ENCODE peak calls at places on chromosome 20, in nine cellular contexts. Z is Daoy, Y is NCI-H460, H is transverse colon, O is NCI-H1694 treated with DMSO at 0.1 percent for 48 hours, C is left ventricle myocardium inferior, W is AG09319, S is T-helper 2 cell, L is astrocyte of the spinal cord. X is an unnamed sample.

GRCh38 chr20:44031822-44032582 is 117.3 kb downstream of the TOX2 start:
- DNase-seq in Z (no peak), Y (no peak), H (no peak), O (no peak), C (no peak), W (no peak), S (no peak), L (no peak), X (no peak)

GRCh38 chr20:36881888-36882287 is 6.0 kb downstream of the TLDC2 start:
- DNase-seq in Z (peak), Y (no peak), H (peak), O (no peak), C (no peak), W (no peak), S (no peak), L (no peak), X (no peak)

GRCh38 chr20:6240059-6240458 is 117.2 kb upstream of the FERMT1 start:
- DNase-seq in Z (no peak), Y (no peak), H (no peak), O (no peak), C (no peak), W (no peak), S (no peak), L (no peak), X (no peak)

GRCh38 chr20:49348563-49348962 is 70.7 kb upstream of the ZNFX1 start:
- DNase-seq in Z (no peak), Y (no peak), H (no peak), O (no peak), C (no peak), W (no peak), S (no peak), L (no peak), X (no peak)

GRCh38 chr20:43752561-43753301 is 25.9 kb upstream of the GTSF1L start:
- DNase-seq in Z (peak), Y (no peak), H (peak), O (no peak), C (no peak), W (peak), S (no peak), L (peak), X (no peak)

GRCh38 chr20:51955756-51956155 is 153.4 kb upstream of the SALL4 start:
- DNase-seq in Z (no peak), Y (no peak), H (no peak), O (no peak), C (no peak), W (no peak), S (no peak), L (peak), X (no peak)

GRCh38 chr20:22446613-22447447 is 137.5 kb downstream of the FOXA2 start:
- DNase-seq in Z (no peak), Y (no peak), H (no peak), O (no peak), C (no peak), W (no peak), S (no peak), L (no peak), X (no peak)

GRCh38 chr20:57464642-57465211 is 60.2 kb downstream of the CTCFL start:
- DNase-seq in Z (peak), Y (peak), H (no peak), O (no peak), C (no peak), W (no peak), S (no peak), L (no peak), X (peak)

GRCh38 chr20:11274137-11274536 is 600.3 kb upstream of the JAG1 start:
- DNase-seq in Z (peak), Y (peak), H (no peak), O (peak), C (no peak), W (peak), S (no peak), L (peak), X (peak)

GRCh38 chr20:57465486-57465885 is 59.5 kb downstream of the CTCFL start:
- DNase-seq in Z (no peak), Y (no peak), H (no peak), O (no peak), C (no peak), W (no peak), S (no peak), L (no peak), X (no peak)

GRCh38 chr20:46520976-46521579 is 7.7 kb upstream of the ZNF334 start:
- DNase-seq in Z (peak), Y (peak), H (peak), O (peak), C (no peak), W (peak), S (no peak), L (peak), X (peak)

GRCh38 chr20:38144608-38145093 is 20.4 kb downstream of the TGM2 start:
- DNase-seq in Z (no peak), Y (no peak), H (no peak), O (no peak), C (no peak), W (no peak), S (no peak), L (no peak), X (no peak)

GRCh38 chr20:15834857-15835256 is 738.4 kb downstream of the KIF16B start:
- DNase-seq in Z (no peak), Y (no peak), H (no peak), O (no peak), C (no peak), W (no peak), S (no peak), L (no peak), X (no peak)

GRCh38 chr20:2610941-2611720 is 41.3 kb upstream of the NOP56 start:
- DNase-seq in Z (no peak), Y (no peak), H (no peak), O (peak), C (no peak), W (no peak), S (no peak), L (no peak), X (no peak)

GRCh38 chr20:32510601-32511357 is 74.4 kb downstream of the NOL4L start:
- DNase-seq in Z (no peak), Y (no peak), H (no peak), O (no peak), C (no peak), W (no peak), S (no peak), L (no peak), X (no peak)

GRCh38 chr20:61251529-61252393 is at the start of gene CDH4:
- DNase-seq in Z (peak), Y (no peak), H (no peak), O (no peak), C (no peak), W (no peak), S (no peak), L (no peak), X (peak)

GRCh38 chr20:34928411-34928810 is 27.2 kb downstream of the GSS start:
- DNase-seq in Z (no peak), Y (no peak), H (no peak), O (no peak), C (no peak), W (no peak), S (no peak), L (no peak), X (no peak)

GRCh38 chr20:51272392-51272791 is 249.5 kb upstream of the KCNG1 start:
- DNase-seq in Z (peak), Y (no peak), H (no peak), O (peak), C (no peak), W (no peak), S (no peak), L (peak), X (no peak)

GRCh38 chr20:33647603-33648395 is 14.3 kb upstream of the C20orf144 start:
- DNase-seq in Z (peak), Y (no peak), H (no peak), O (no peak), C (peak), W (peak), S (no peak), L (peak), X (no peak)

GRCh38 chr20:4052139-4052480 is 36.8 kb upstream of the RNF24 start:
- DNase-seq in Z (no peak), Y (no peak), H (no peak), O (no peak), C (no peak), W (no peak), S (no peak), L (no peak), X (no peak)

GRCh38 chr20:61980647-61981583 is 84.8 kb downstream of the TAF4 start:
- DNase-seq in Z (peak), Y (peak), H (no peak), O (no peak), C (peak), W (no peak), S (no peak), L (peak), X (peak)

GRCh38 chr20:40192529-40192928 is 496.5 kb downstream of the MAFB start:
- DNase-seq in Z (no peak), Y (no peak), H (no peak), O (no peak), C (no peak), W (no peak), S (no peak), L (no peak), X (no peak)

GRCh38 chr20:16771204-16771603 is 23.0 kb downstream of the OTOR start:
- DNase-seq in Z (no peak), Y (no peak), H (no peak), O (no peak), C (no peak), W (no peak), S (no peak), L (no peak), X (no peak)

GRCh38 chr20:53077373-53078205 is 105.4 kb downstream of the TSHZ2 start:
- DNase-seq in Z (peak), Y (no peak), H (no peak), O (no peak), C (no peak), W (no peak), S (no peak), L (peak), X (no peak)

GRCh38 chr20:32743237-32744112 is at the start of gene COMMD7:
- DNase-seq in Z (peak), Y (no peak), H (peak), O (no peak), C (peak), W (no peak), S (peak), L (peak), X (no peak)

GRCh38 chr20:64045346-64046011 is 4.0 kb downstream of the SOX18 start:
- DNase-seq in Z (no peak), Y (no peak), H (no peak), O (no peak), C (no peak), W (no peak), S (no peak), L (no peak), X (no peak)

GRCh38 chr20:1537731-1538058 is 19.8 kb downstream of the SIRPD start:
- DNase-seq in Z (no peak), Y (no peak), H (peak), O (no peak), C (peak), W (no peak), S (no peak), L (no peak), X (no peak)

GRCh38 chr20:33663161-33664084 is 1.3 kb downstream of the C20orf144 start:
- DNase-seq in Z (peak), Y (peak), H (peak), O (peak), C (peak), W (no peak), S (peak), L (peak), X (peak)

GRCh38 chr20:62765432-62766070 is 30.7 kb upstream of the MRGBP start:
- DNase-seq in Z (no peak), Y (no peak), H (no peak), O (no peak), C (no peak), W (no peak), S (no peak), L (no peak), X (no peak)

GRCh38 chr20:48722737-48723191 is 105.0 kb downstream of the PREX1 start:
- DNase-seq in Z (peak), Y (no peak), H (no peak), O (peak), C (no peak), W (no peak), S (no peak), L (peak), X (no peak)

GRCh38 chr20:19820520-19821211 is 62.6 kb downstream of the RIN2 start:
- DNase-seq in Z (no peak), Y (no peak), H (no peak), O (peak), C (no peak), W (no peak), S (no peak), L (no peak), X (no peak)

GRCh38 chr20:41276317-41276751 is 41.2 kb downstream of the ZHX3 start:
- DNase-seq in Z (no peak), Y (no peak), H (no peak), O (no peak), C (no peak), W (no peak), S (no peak), L (peak), X (no peak)

X was measured in SW 1271.